ENCODE peak calls at places on chromosomes 2 and 18, in ten cellular contexts. V is GM12865; X is NCI-H345; L is activated CD8-positive, alpha-beta memory T cell treated with anti-CD3 and anti-CD28 coated beads, Interleukin-2, amount 50 U/mL, for 48 hours; I is HuH-7; C is GDM1; B is activated T-cell treated with anti-CD3 and anti-CD28 coated beads for 24 hours; E is uterus; H is tibial artery; Z is GM20000. K is an unnamed sample.

GRCh38 chr18:31275722-31276463 is 42.1 kb upstream of the DSG1 start:
- DNase-seq in V (peak), L (no peak), Z (no peak), X (no peak), C (peak), I (no peak), B (no peak), H (no peak), E (no peak), K (peak)

GRCh38 chr2:47682231-47682749 is 100.7 kb upstream of the MSH6 start:
- DNase-seq in X (no peak), C (no peak), E (no peak), Z (no peak), I (no peak), L (no peak), H (no peak), B (no peak), V (no peak), K (no peak)

GRCh38 chr2:15890936-15891905 is 49.1 kb upstream of the MYCN start:
- DNase-seq in B (no peak), X (no peak), E (no peak), V (peak), H (no peak), C (no peak), Z (no peak), I (peak), L (no peak), K (no peak)

GRCh38 chr2:138113871-138114525 is 149.7 kb downstream of the HNMT start:
- DNase-seq in Z (no peak), V (no peak), X (no peak), C (no peak), H (no peak), L (no peak), I (no peak), B (no peak), E (no peak), K (peak)

GRCh38 chr18:59502899-59503245 is 143.8 kb upstream of the LMAN1 start:
- DNase-seq in I (no peak), B (no peak), X (peak), Z (no peak), V (no peak), C (no peak), E (no peak), H (no peak), L (no peak), K (no peak)

GRCh38 chr18:50644807-50645206 is 84.9 kb downstream of the MAPK4 start:
- DNase-seq in X (no peak), B (no peak), C (no peak), E (no peak), Z (no peak), V (peak), L (no peak), I (peak), H (no peak), K (no peak)

GRCh38 chr2:113185643-113186315 is 12.0 kb downstream of the PSD4 start:
- DNase-seq in L (no peak), H (no peak), B (no peak), E (no peak), Z (no peak), V (no peak), C (no peak), I (no peak), X (no peak), K (no peak)

GRCh38 chr18:37457337-37457736 is 108.3 kb downstream of the CELF4 start:
- DNase-seq in V (no peak), E (no peak), Z (no peak), X (no peak), H (no peak), I (no peak), C (no peak), L (no peak), B (no peak), K (no peak)

GRCh38 chr18:24841536-24841935 is 381.1 kb downstream of the HRH4 start:
- DNase-seq in X (no peak), L (no peak), H (no peak), E (no peak), C (no peak), Z (no peak), I (no peak), B (no peak), V (no peak), K (no peak)

GRCh38 chr2:75200140-75200985 is 1.0 kb upstream of the TACR1 start:
- DNase-seq in Z (no peak), B (no peak), L (no peak), H (peak), C (no peak), V (peak), E (peak), X (peak), I (no peak), K (no peak)

GRCh38 chr2:216951166-216951565 is 91.3 kb upstream of the TNP1 start:
- DNase-seq in X (no peak), I (no peak), H (no peak), E (no peak), B (no peak), C (no peak), V (no peak), Z (no peak), L (no peak), K (no peak)

GRCh38 chr18:75624836-75625235 is 197.3 kb upstream of the SMIM21 start:
- DNase-seq in Z (no peak), L (no peak), H (no peak), C (no peak), X (no peak), I (no peak), E (no peak), V (no peak), B (no peak), K (no peak)

GRCh38 chr2:96866586-96866985 is 3.3 kb downstream of the SEMA4C start:
- DNase-seq in C (no peak), B (no peak), I (no peak), H (no peak), E (no peak), V (no peak), Z (no peak), X (no peak), L (no peak), K (no peak)

GRCh38 chr2:74548285-74548918 is 5.3 kb downstream of the LOXL3 start:
- DNase-seq in E (no peak), V (no peak), I (no peak), X (peak), C (no peak), B (no peak), Z (no peak), L (no peak), H (no peak), K (no peak)

GRCh38 chr2:212863185-212863588 is 288.2 kb downstream of the IKZF2 start:
- DNase-seq in B (peak), X (peak), E (no peak), H (no peak), C (peak), V (peak), L (peak), Z (no peak), I (peak), K (peak)

GRCh38 chr18:8857806-8858205 is 152.4 kb downstream of the MTCL1 start:
- DNase-seq in C (no peak), H (no peak), E (no peak), B (no peak), I (no peak), X (no peak), Z (no peak), V (no peak), L (no peak), K (no peak)

GRCh38 chr18:37426536-37427080 is 139.0 kb downstream of the CELF4 start:
- DNase-seq in Z (no peak), X (no peak), V (no peak), H (no peak), L (no peak), I (no peak), B (no peak), C (no peak), E (no peak), K (no peak)

GRCh38 chr18:68449292-68449691 is 265.6 kb downstream of the TMX3 start:
- DNase-seq in C (no peak), V (no peak), H (no peak), I (no peak), Z (no peak), E (no peak), L (no peak), B (no peak), X (no peak), K (no peak)

GRCh38 chr2:138516030-138516704 is 14.6 kb downstream of the SPOPL start:
- DNase-seq in B (no peak), C (no peak), E (no peak), H (no peak), X (no peak), L (no peak), V (no peak), Z (no peak), I (no peak), K (peak)

GRCh38 chr2:53233759-53234547 is 533.7 kb upstream of the CHAC2 start:
- DNase-seq in Z (no peak), E (no peak), L (no peak), V (no peak), H (no peak), B (no peak), X (no peak), C (no peak), I (no peak), K (no peak)

GRCh38 chr2:118832791-118833715 is 14.4 kb downstream of the EN1 start:
- DNase-seq in Z (no peak), L (no peak), X (no peak), C (no peak), H (no peak), V (no peak), I (no peak), E (no peak), B (no peak), K (no peak)

GRCh38 chr18:42310956-42311355 is 355.9 kb downstream of the PIK3C3 start:
- DNase-seq in X (no peak), I (no peak), B (no peak), C (no peak), L (no peak), V (no peak), H (no peak), E (no peak), Z (no peak), K (peak)

GRCh38 chr2:167756427-167756826 is 491.0 kb downstream of the STK39 start:
- DNase-seq in I (no peak), L (no peak), Z (no peak), H (no peak), B (no peak), C (no peak), X (no peak), V (no peak), E (no peak), K (no peak)

GRCh38 chr2:41910126-41910525 is 137.7 kb upstream of the PKDCC start:
- DNase-seq in L (no peak), V (no peak), H (no peak), E (no peak), X (no peak), B (no peak), C (no peak), Z (no peak), I (no peak), K (no peak)

GRCh38 chr2:180573951-180574350 is 406.5 kb upstream of the UBE2E3 start:
- DNase-seq in X (peak), Z (no peak), C (no peak), I (no peak), V (no peak), H (no peak), B (no peak), E (no peak), L (no peak), K (no peak)

GRCh38 chr2:30206461-30207430 is 24.6 kb upstream of the LBH start:
- DNase-seq in H (no peak), V (no peak), Z (no peak), E (no peak), C (no peak), X (no peak), I (no peak), B (no peak), L (no peak), K (no peak)

GRCh38 chr2:3480352-3481010 is 38.9 kb downstream of the ADI1 start:
- DNase-seq in Z (no peak), C (no peak), X (peak), B (no peak), E (no peak), V (no peak), L (no peak), I (peak), H (no peak), K (peak)

GRCh38 chr2:209726311-209726710 is 45.3 kb upstream of the UNC80 start:
- DNase-seq in X (no peak), I (no peak), V (no peak), Z (no peak), B (no peak), H (no peak), E (no peak), C (no peak), L (no peak), K (no peak)

GRCh38 chr2:150485114-150485870 is 2.2 kb downstream of the RND3 start:
- DNase-seq in E (peak), H (peak), Z (peak), V (peak), I (peak), L (peak), C (no peak), X (peak), B (no peak), K (no peak)